ENCODE peak calls at places on chromosomes 13 and 19, in six cellular contexts. R is thoracic aorta, K is bronchial epithelial cell, G is choroid plexus epithelial cell, Q is epithelial cell of esophagus, H is cardiac muscle cell. W is an unnamed sample.

GRCh38 chr13:36323951-36324566 is 22.1 kb downstream of the SPART start:
- DNase-seq in R (no peak), K (no peak), G (peak), Q (no peak), H (peak), W (no peak)

GRCh38 chr13:96994849-96995243 is 570 bp upstream of the OXGR1 start:
- DNase-seq in R (no peak), K (no peak), G (no peak), Q (no peak), H (no peak), W (no peak)

GRCh38 chr13:43783820-43784219 is 3.0 kb downstream of the ENOX1 start:
- DNase-seq in R (no peak), K (peak), G (peak), Q (peak), H (peak), W (no peak)

GRCh38 chr19:50509366-50509765 is 1.6 kb downstream of the JOSD2 start:
- DNase-seq in R (no peak), K (no peak), G (no peak), Q (no peak), H (no peak), W (no peak)

GRCh38 chr13:29758591-29759114 is 91.8 kb downstream of the UBL3 start:
- DNase-seq in R (no peak), K (peak), G (peak), Q (peak), H (peak), W (no peak)

GRCh38 chr19:30360378-30361106 is 11.6 kb upstream of the ZNF536 start:
- DNase-seq in R (no peak), K (no peak), G (no peak), Q (no peak), H (no peak), W (no peak)

GRCh38 chr13:39998166-39998565 is 342.7 kb downstream of the COG6 start:
- DNase-seq in R (no peak), K (no peak), G (no peak), Q (no peak), H (no peak), W (no peak)

GRCh38 chr13:53159439-53159838 is 130.8 kb downstream of the OLFM4 start:
- DNase-seq in R (no peak), K (no peak), G (no peak), Q (no peak), H (no peak), W (no peak)

GRCh38 chr19:28482221-28482620 is 730.7 kb downstream of the UQCRFS1 start:
- DNase-seq in R (no peak), K (peak), G (peak), Q (peak), H (no peak), W (no peak)

GRCh38 chr19:19109601-19110000 is 28.7 kb downstream of the TMEM161A start:
- DNase-seq in R (no peak), K (no peak), G (peak), Q (no peak), H (peak), W (no peak)

GRCh38 chr19:53962887-53963435 is at the start of gene CACNG8:
- DNase-seq in R (no peak), K (no peak), G (no peak), Q (no peak), H (no peak), W (no peak)

GRCh38 chr13:71877280-71877653 is 10.3 kb upstream of the DACH1 start:
- DNase-seq in R (no peak), K (no peak), G (no peak), Q (no peak), H (no peak), W (no peak)

GRCh38 chr13:112983042-112983305 is 14.0 kb downstream of the MCF2L start:
- DNase-seq in R (no peak), K (no peak), G (no peak), Q (no peak), H (no peak), W (no peak)

GRCh38 chr13:42996584-42996983 is 4.5 kb upstream of the EPSTI1 start:
- DNase-seq in R (no peak), K (peak), G (peak), Q (peak), H (peak), W (no peak)

GRCh38 chr13:97298816-97299215 is 76.7 kb downstream of the MBNL2 start:
- DNase-seq in R (no peak), K (no peak), G (peak), Q (no peak), H (no peak), W (no peak)

GRCh38 chr13:98262307-98262706 is 85.2 kb upstream of the RNF113B start:
- DNase-seq in R (no peak), K (no peak), G (no peak), Q (no peak), H (no peak), W (no peak)

GRCh38 chr19:2495130-2495641 is 19.3 kb downstream of the GADD45B start:
- DNase-seq in R (peak), K (peak), G (peak), Q (peak), H (peak), W (peak)

GRCh38 chr13:74575729-74576125 is 441.5 kb upstream of the KLF12 start:
- DNase-seq in R (peak), K (no peak), G (peak), Q (peak), H (peak), W (peak)

GRCh38 chr13:28299941-28300340 is 161.6 kb downstream of the PAN3 start:
- DNase-seq in R (no peak), K (no peak), G (no peak), Q (no peak), H (no peak), W (no peak)

GRCh38 chr13:73731564-73731963 is 402.6 kb downstream of the KLF12 start:
- DNase-seq in R (no peak), K (no peak), G (no peak), Q (no peak), H (no peak), W (no peak)

GRCh38 chr19:35268546-35269424 is at the start of gene USF2:
- DNase-seq in R (no peak), K (no peak), G (peak), Q (peak), H (peak), W (peak)

DNA sequence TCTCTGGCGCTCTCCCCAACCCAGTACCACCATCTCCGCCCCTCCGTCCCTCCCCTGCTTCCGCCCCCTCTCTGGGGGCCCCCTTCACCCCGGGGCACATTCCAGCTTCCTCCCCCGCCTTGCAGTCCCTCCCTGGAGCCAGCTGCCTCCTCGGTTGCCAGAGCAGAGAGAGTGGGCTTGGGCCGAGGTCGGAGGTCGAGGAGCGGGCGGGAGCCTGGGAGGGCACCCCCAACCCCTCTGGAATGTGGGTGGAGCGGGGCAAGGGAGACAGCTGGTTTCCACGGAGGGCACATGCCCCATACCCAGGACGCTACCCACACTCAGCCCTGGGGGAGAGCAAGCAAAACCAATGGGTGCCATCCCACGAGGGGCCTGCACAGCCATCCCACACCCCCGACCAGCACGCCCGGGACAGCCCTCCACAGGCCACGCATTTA is 6.4 kb upstream of the CIRBP start:
- DNase-seq in R (no peak), K (no peak), G (no peak), Q (no peak), H (no peak), W (no peak)
- H3K4me3 ChIP-seq in R (peak), K (peak), G (no peak), Q (peak), H (no peak), W (no peak)

DNA sequence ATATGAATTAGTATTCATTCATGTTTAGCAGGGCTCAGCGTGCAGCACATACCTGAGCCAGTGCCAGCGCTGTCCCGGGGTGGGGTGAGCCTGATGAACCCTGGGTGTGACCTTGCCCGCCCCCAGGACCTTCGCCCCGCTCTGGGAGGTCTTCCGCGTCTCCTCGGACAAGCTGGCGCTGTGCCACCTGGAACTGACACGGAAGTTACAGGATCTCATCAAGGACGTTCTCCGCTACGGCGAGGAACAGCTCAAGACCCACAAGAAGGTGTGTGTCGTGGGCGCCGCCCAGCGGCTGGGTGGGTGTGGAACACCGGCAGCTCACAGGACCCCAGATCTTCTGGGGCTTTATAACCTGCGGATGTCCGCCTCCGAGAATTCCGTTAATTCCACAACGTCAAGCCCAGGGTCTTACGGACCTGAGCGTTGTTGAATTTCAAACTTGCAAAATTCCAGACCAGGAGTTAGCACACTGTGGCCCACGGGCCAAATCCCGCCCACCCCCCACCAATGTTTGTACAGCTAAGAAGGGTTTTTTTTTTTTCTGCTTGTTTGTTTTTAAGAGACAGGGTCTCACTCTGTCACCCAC is 15.4 kb downstream of the FCHO1 start:
- DNase-seq in R (no peak), K (peak), G (peak), Q (peak), H (peak), W (peak)
- H3K4me3 ChIP-seq in R (peak), K (no peak), G (peak), Q (no peak), H (no peak), W (no peak)

GRCh38 chr19:17686592-17687042 is 1.5 kb downstream of the UNC13A start:
- DNase-seq in R (no peak), K (no peak), G (peak), Q (no peak), H (peak), W (no peak)

GRCh38 chr19:17684256-17684655 is 3.9 kb downstream of the UNC13A start:
- DNase-seq in R (no peak), K (no peak), G (no peak), Q (no peak), H (no peak), W (no peak)

GRCh38 chr19:17687141-17687856 is 855 bp downstream of the UNC13A start:
- DNase-seq in R (no peak), K (no peak), G (no peak), Q (no peak), H (no peak), W (no peak)

GRCh38 chr19:17685451-17686026 is 2.6 kb downstream of the UNC13A start:
- DNase-seq in R (no peak), K (no peak), G (no peak), Q (no peak), H (no peak), W (no peak)

GRCh38 chr19:17686027-17686511 is 2.1 kb downstream of the UNC13A start:
- DNase-seq in R (no peak), K (no peak), G (peak), Q (no peak), H (peak), W (no peak)
- H3K4me3 ChIP-seq in R (peak), K (no peak), G (peak), Q (no peak), H (no peak), W (no peak)

DNA sequence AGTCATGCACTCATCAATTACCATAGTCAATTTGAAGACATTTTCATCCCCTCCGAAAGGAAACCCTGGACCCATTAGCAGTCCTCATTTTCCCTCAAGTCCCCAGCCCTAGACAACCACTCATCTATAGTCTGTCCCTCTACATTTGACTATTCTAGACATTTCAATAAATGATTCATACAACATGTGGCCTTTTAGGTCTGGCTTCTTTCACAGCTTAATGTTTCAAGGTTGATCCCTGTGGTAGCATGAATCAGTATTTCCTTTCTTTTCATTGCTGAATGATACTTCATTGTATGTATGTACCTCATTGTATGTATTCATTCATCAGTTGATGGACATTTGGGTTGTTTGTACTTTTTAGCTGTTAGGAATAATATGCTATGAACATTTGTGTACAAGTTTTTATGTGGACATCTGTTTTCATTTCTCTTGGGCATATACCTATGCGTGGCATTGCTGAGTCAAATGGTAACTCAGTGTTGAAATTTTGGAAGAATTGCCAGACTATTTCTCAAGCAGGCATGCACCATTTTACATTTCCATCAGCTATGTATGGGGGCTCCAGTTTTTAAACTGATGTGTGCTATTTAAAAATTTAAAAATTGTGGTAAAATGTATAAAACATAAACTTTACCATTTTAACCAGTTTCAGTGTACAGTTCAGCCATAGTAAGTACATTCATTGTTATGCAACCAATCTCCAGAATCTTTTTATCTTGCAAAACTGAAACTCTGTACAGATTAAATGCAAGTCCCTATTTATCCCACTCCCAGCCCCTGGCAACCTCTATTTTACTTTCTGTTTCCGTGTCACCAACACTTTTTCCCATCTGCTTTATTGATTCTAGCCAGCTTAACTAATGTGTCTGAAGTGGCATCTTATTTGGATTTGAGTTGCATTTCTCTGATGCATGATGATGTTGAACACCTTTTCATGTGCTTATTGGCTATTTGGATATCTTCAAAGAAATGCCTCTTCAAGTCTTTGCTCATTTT is 18.6 kb downstream of the SPATA13 start:
- DNase-seq in R (no peak), K (peak), G (peak), Q (peak), H (no peak), W (no peak)
- H3K4me3 ChIP-seq in R (no peak), K (no peak), G (no peak), Q (no peak), H (no peak), W (no peak)

GRCh38 chr19:42121036-42121621 is 11.1 kb downstream of the POU2F2 start:
- DNase-seq in R (no peak), K (no peak), G (no peak), Q (no peak), H (no peak), W (no peak)
- H3K4me3 ChIP-seq in R (no peak), K (no peak), G (no peak), Q (no peak), H (no peak), W (no peak)

GRCh38 chr19:10317045-10317856 is 1.4 kb upstream of the FDX2 start:
- DNase-seq in R (no peak), K (no peak), G (no peak), Q (no peak), H (no peak), W (no peak)

GRCh38 chr19:10318807-10319426 is 3.1 kb upstream of the FDX2 start:
- DNase-seq in R (no peak), K (no peak), G (no peak), Q (no peak), H (no peak), W (no peak)

GRCh38 chr19:10317857-10318462 is 2.1 kb upstream of the FDX2 start:
- DNase-seq in R (no peak), K (no peak), G (no peak), Q (no peak), H (no peak), W (no peak)

GRCh38 chr19:10315335-10316214 is at the start of gene FDX2:
- DNase-seq in R (peak), K (peak), G (peak), Q (peak), H (peak), W (peak)

DNA sequence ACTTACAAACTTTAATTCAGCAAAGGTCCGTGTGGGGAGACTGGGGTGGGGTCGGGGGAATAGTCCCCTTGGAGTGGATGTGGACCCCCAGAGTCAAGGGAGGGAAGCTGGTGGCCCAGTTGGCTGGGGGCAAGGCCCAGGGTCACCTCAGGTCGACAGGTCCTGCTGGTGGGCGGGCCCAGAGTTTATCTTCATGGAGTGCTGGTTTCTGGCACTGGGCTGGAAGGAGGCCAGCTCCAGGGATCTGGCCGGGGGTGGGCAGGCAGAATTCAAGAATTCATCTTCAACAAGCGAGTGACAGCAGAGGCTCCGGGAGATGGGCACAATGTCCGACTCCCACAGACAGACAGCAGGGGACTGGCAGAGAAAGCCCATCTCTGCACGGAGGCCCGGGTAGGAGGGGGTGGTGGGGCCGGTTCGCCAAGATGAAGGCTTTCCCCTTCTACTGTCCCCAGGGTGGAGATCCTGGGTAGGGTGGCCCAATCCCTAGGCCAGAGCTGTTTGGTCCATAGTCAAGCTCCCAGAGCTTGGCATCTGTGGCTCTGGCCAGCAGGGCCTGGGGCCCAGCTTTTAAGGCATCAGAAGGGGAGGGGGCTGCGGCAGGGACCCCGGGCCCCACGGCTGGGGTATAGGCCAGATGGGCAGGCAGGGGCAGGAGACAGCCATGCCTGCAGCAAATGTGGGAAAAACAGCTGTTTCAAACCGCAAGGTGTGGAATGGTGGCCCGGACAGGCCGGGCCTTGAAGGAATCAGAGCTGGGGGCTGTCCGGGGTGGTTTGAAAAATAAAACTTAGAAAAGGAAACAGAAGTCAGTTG is 622 bp upstream of the FDX2 start:
- DNase-seq in R (no peak), K (no peak), G (no peak), Q (no peak), H (no peak), W (no peak)
- H3K4me3 ChIP-seq in R (peak), K (peak), G (no peak), Q (no peak), H (peak), W (no peak)

GRCh38 chr13:99894835-99895427 is 76.6 kb downstream of the ZIC5 start:
- DNase-seq in R (no peak), K (no peak), G (no peak), Q (no peak), H (no peak), W (no peak)
- H3K4me3 ChIP-seq in R (peak), K (no peak), G (peak), Q (peak), H (no peak), W (no peak)

GRCh38 chr13:48542138-48542537 is 9.3 kb upstream of the RCBTB2 start:
- DNase-seq in R (no peak), K (no peak), G (no peak), Q (no peak), H (no peak), W (no peak)
- H3K4me3 ChIP-seq in R (no peak), K (no peak), G (no peak), Q (no peak), H (no peak), W (no peak)

GRCh38 chr13:32302461-32302860 is 12.7 kb downstream of the ZAR1L start:
- DNase-seq in R (no peak), K (no peak), G (no peak), Q (no peak), H (no peak), W (no peak)

GRCh38 chr13:32300920-32301319 is 14.2 kb downstream of the ZAR1L start:
- DNase-seq in R (no peak), K (no peak), G (no peak), Q (no peak), H (no peak), W (no peak)

GRCh38 chr13:32309312-32309711 is 5.9 kb downstream of the ZAR1L start:
- DNase-seq in R (no peak), K (no peak), G (peak), Q (no peak), H (no peak), W (no peak)

GRCh38 chr13:32309812-32310706 is 5.1 kb downstream of the ZAR1L start:
- DNase-seq in R (no peak), K (peak), G (peak), Q (peak), H (peak), W (no peak)

GRCh38 chr13:32305646-32306045 is 9.5 kb downstream of the ZAR1L start:
- DNase-seq in R (no peak), K (no peak), G (no peak), Q (no peak), H (no peak), W (no peak)
- H3K4me3 ChIP-seq in R (no peak), K (no peak), G (no peak), Q (no peak), H (no peak), W (no peak)

DNA sequence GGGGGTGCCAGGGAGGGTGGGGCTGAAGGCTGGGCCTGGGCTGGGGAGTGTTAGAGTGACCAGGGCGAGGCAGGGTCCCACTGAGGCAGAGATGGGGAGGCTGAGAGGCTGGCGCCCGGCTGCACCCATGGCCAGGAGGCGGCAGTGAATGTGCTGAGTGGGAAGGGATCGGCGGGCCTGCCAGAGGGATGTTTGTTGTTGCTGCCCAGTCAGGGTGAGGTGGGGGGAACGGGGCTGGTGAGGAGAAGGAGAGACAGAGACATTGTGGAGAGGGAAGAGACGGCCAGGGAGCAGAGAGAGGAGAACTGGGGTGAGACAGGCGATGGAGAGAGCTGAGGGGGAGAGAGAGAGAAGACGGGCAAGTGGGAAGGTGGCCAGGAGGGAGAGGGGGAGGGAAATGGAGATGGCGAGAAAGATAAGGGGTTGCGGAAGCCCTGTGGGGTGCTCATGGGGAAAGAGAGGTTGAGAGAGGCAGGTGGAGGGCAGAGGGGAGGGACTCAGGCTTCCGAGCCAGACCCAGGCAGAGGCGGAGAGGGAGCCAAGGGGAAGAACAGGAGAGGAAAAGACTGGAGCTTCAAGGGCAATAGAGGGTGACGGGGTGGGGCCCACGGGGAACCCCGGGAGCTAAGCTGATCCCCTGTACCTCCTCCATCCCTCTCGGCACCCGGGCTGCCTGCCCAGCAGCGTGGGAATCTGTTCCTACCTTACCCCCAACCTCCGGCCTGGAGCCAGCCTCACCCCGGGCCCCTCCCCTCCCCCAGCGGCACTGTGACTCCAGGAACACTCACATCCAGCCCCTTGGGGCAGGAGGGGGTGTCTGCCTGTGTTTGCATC is 690 bp upstream of the B3GNT8 start:
- DNase-seq in R (no peak), K (no peak), G (peak), Q (peak), H (peak), W (peak)
- H3K4me3 ChIP-seq in R (peak), K (peak), G (peak), Q (peak), H (peak), W (no peak)

W was measured in lower leg skin.